ENCODE peak calls at places on chromosomes 6 and 20, in six cellular contexts. I, L, W, A, P and H are unnamed samples.

GRCh38 chr6:43977404-43978111 is 149.7 kb downstream of the MRPL14 start:
- DNase-seq in I (no peak), L (no peak), W (no peak), A (no peak), P (no peak), H (no peak)

GRCh38 chr6:109308018-109308492 is 74.2 kb downstream of the CD164 start:
- DNase-seq in I (peak), L (no peak), W (peak), A (peak), P (peak), H (peak)

GRCh38 chr20:17499041-17499440 is 32.1 kb downstream of the BFSP1 start:
- DNase-seq in I (no peak), L (no peak), W (peak), A (peak), P (no peak), H (no peak)

GRCh38 chr6:92690997-92691599 is 728.3 kb downstream of the EPHA7 start:
- DNase-seq in I (peak), L (no peak), W (no peak), A (no peak), P (no peak), H (no peak)

GRCh38 chr6:144548525-144548924 is 263.4 kb downstream of the UTRN start:
- DNase-seq in I (no peak), L (no peak), W (no peak), A (no peak), P (no peak), H (no peak)

GRCh38 chr20:51563597-51564332 is 21.2 kb upstream of the NFATC2 start:
- DNase-seq in I (peak), L (no peak), W (peak), A (peak), P (peak), H (peak)

GRCh38 chr6:37134622-37135191 is 35.2 kb upstream of the PIM1 start:
- DNase-seq in I (peak), L (no peak), W (peak), A (peak), P (peak), H (peak)

GRCh38 chr20:61257596-61257995 is 5.5 kb downstream of the CDH4 start:
- DNase-seq in I (no peak), L (no peak), W (no peak), A (no peak), P (no peak), H (no peak)

GRCh38 chr20:37243937-37244571 is 17.6 kb downstream of the GHRH start:
- DNase-seq in I (no peak), L (no peak), W (no peak), A (peak), P (no peak), H (no peak)

GRCh38 chr20:35368616-35369423 is 43.0 kb downstream of the UQCC1 start:
- DNase-seq in I (no peak), L (no peak), W (no peak), A (peak), P (no peak), H (no peak)

GRCh38 chr20:41373851-41374567 is 7.4 kb upstream of the EMILIN3 start:
- DNase-seq in I (no peak), L (no peak), W (no peak), A (no peak), P (no peak), H (no peak)

GRCh38 chr20:60009826-60010616 is 51.8 kb downstream of the CDH26 start:
- DNase-seq in I (no peak), L (no peak), W (no peak), A (no peak), P (no peak), H (peak)

GRCh38 chr20:43032459-43032858 is 157.2 kb downstream of the PTPRT start:
- DNase-seq in I (no peak), L (no peak), W (no peak), A (no peak), P (no peak), H (no peak)

GRCh38 chr6:41577865-41578713 is 31.9 kb downstream of the FOXP4 start:
- DNase-seq in I (no peak), L (no peak), W (peak), A (peak), P (no peak), H (peak)